ENCODE peak calls at places on chromosomes 6 and 20, in ten cellular contexts. One of them, this sample, is unnamed.

GRCh38 chr6:155154158-155154830 is 109.5 kb upstream of the CLDN20 start:
- DNase-seq in naive thymus-derived CD4-positive, alpha-beta T cell: no peak
- DNase-seq in natural killer cell treated with Interleukin-12 subunit alpha and Interleukin-12 subunit beta and Interleukin-15 and Interleukin-18, amount 100 ng/mL, for 72 hours: peak
- DNase-seq in CD4-positive, CD25-positive, alpha-beta regulatory T cell: peak
- DNase-seq in NCI-H510A treated with DMSO at 0.1 percent for 48 hours: peak
- DNase-seq in cardiac fibroblast: peak
- DNase-seq in GM13977: no peak
- DNase-seq in lung microvascular endothelial cell: peak
- DNase-seq in AG08395: peak
- DNase-seq in activated T-cell treated with anti-CD3 and anti-CD28 coated beads, Interleukin-2, amount 50 U/mL, for 48 hours: peak
- DNase-seq in this sample: no peak

GRCh38 chr20:42985628-42986027 is 204.1 kb downstream of the PTPRT start:
- DNase-seq in naive thymus-derived CD4-positive, alpha-beta T cell: no peak
- DNase-seq in natural killer cell treated with Interleukin-12 subunit alpha and Interleukin-12 subunit beta and Interleukin-15 and Interleukin-18, amount 100 ng/mL, for 72 hours: no peak
- DNase-seq in CD4-positive, CD25-positive, alpha-beta regulatory T cell: no peak
- DNase-seq in NCI-H510A treated with DMSO at 0.1 percent for 48 hours: no peak
- DNase-seq in cardiac fibroblast: no peak
- DNase-seq in GM13977: no peak
- DNase-seq in lung microvascular endothelial cell: no peak
- DNase-seq in AG08395: no peak
- DNase-seq in activated T-cell treated with anti-CD3 and anti-CD28 coated beads, Interleukin-2, amount 50 U/mL, for 48 hours: no peak
- DNase-seq in this sample: no peak

GRCh38 chr6:7134999-7135735 is 27.4 kb downstream of the RREB1 start:
- DNase-seq in naive thymus-derived CD4-positive, alpha-beta T cell: no peak
- DNase-seq in natural killer cell treated with Interleukin-12 subunit alpha and Interleukin-12 subunit beta and Interleukin-15 and Interleukin-18, amount 100 ng/mL, for 72 hours: no peak
- DNase-seq in CD4-positive, CD25-positive, alpha-beta regulatory T cell: no peak
- DNase-seq in NCI-H510A treated with DMSO at 0.1 percent for 48 hours: no peak
- DNase-seq in cardiac fibroblast: no peak
- DNase-seq in GM13977: no peak
- DNase-seq in lung microvascular endothelial cell: no peak
- DNase-seq in AG08395: no peak
- DNase-seq in activated T-cell treated with anti-CD3 and anti-CD28 coated beads, Interleukin-2, amount 50 U/mL, for 48 hours: no peak
- DNase-seq in this sample: no peak

GRCh38 chr20:815914-816606 is 17.5 kb upstream of the FAM110A start:
- DNase-seq in naive thymus-derived CD4-positive, alpha-beta T cell: peak
- DNase-seq in natural killer cell treated with Interleukin-12 subunit alpha and Interleukin-12 subunit beta and Interleukin-15 and Interleukin-18, amount 100 ng/mL, for 72 hours: peak
- DNase-seq in CD4-positive, CD25-positive, alpha-beta regulatory T cell: peak
- DNase-seq in NCI-H510A treated with DMSO at 0.1 percent for 48 hours: peak
- DNase-seq in cardiac fibroblast: peak
- DNase-seq in GM13977: peak
- DNase-seq in lung microvascular endothelial cell: peak
- DNase-seq in AG08395: peak
- DNase-seq in activated T-cell treated with anti-CD3 and anti-CD28 coated beads, Interleukin-2, amount 50 U/mL, for 48 hours: peak
- DNase-seq in this sample: no peak

GRCh38 chr20:20078041-20078440 is 25.7 kb downstream of the CFAP61 start:
- DNase-seq in naive thymus-derived CD4-positive, alpha-beta T cell: no peak
- DNase-seq in natural killer cell treated with Interleukin-12 subunit alpha and Interleukin-12 subunit beta and Interleukin-15 and Interleukin-18, amount 100 ng/mL, for 72 hours: no peak
- DNase-seq in CD4-positive, CD25-positive, alpha-beta regulatory T cell: no peak
- DNase-seq in NCI-H510A treated with DMSO at 0.1 percent for 48 hours: peak
- DNase-seq in cardiac fibroblast: no peak
- DNase-seq in GM13977: no peak
- DNase-seq in lung microvascular endothelial cell: no peak
- DNase-seq in AG08395: no peak
- DNase-seq in activated T-cell treated with anti-CD3 and anti-CD28 coated beads, Interleukin-2, amount 50 U/mL, for 48 hours: no peak
- DNase-seq in this sample: no peak

GRCh38 chr6:95099410-95099809 is 477.9 kb upstream of the MANEA start:
- DNase-seq in naive thymus-derived CD4-positive, alpha-beta T cell: no peak
- DNase-seq in natural killer cell treated with Interleukin-12 subunit alpha and Interleukin-12 subunit beta and Interleukin-15 and Interleukin-18, amount 100 ng/mL, for 72 hours: no peak
- DNase-seq in CD4-positive, CD25-positive, alpha-beta regulatory T cell: no peak
- DNase-seq in NCI-H510A treated with DMSO at 0.1 percent for 48 hours: no peak
- DNase-seq in cardiac fibroblast: no peak
- DNase-seq in GM13977: no peak
- DNase-seq in lung microvascular endothelial cell: no peak
- DNase-seq in AG08395: no peak
- DNase-seq in activated T-cell treated with anti-CD3 and anti-CD28 coated beads, Interleukin-2, amount 50 U/mL, for 48 hours: no peak
- DNase-seq in this sample: no peak

GRCh38 chr6:42176981-42177380 is 3.8 kb downstream of the GUCA1A start:
- DNase-seq in naive thymus-derived CD4-positive, alpha-beta T cell: no peak
- DNase-seq in natural killer cell treated with Interleukin-12 subunit alpha and Interleukin-12 subunit beta and Interleukin-15 and Interleukin-18, amount 100 ng/mL, for 72 hours: no peak
- DNase-seq in CD4-positive, CD25-positive, alpha-beta regulatory T cell: no peak
- DNase-seq in NCI-H510A treated with DMSO at 0.1 percent for 48 hours: no peak
- DNase-seq in cardiac fibroblast: no peak
- DNase-seq in GM13977: no peak
- DNase-seq in lung microvascular endothelial cell: no peak
- DNase-seq in AG08395: no peak
- DNase-seq in activated T-cell treated with anti-CD3 and anti-CD28 coated beads, Interleukin-2, amount 50 U/mL, for 48 hours: no peak
- DNase-seq in this sample: no peak

GRCh38 chr6:130405549-130405948 is 39.7 kb downstream of the TMEM200A start:
- DNase-seq in naive thymus-derived CD4-positive, alpha-beta T cell: no peak
- DNase-seq in natural killer cell treated with Interleukin-12 subunit alpha and Interleukin-12 subunit beta and Interleukin-15 and Interleukin-18, amount 100 ng/mL, for 72 hours: no peak
- DNase-seq in CD4-positive, CD25-positive, alpha-beta regulatory T cell: no peak
- DNase-seq in NCI-H510A treated with DMSO at 0.1 percent for 48 hours: no peak
- DNase-seq in cardiac fibroblast: no peak
- DNase-seq in GM13977: no peak
- DNase-seq in lung microvascular endothelial cell: no peak
- DNase-seq in AG08395: no peak
- DNase-seq in activated T-cell treated with anti-CD3 and anti-CD28 coated beads, Interleukin-2, amount 50 U/mL, for 48 hours: no peak
- DNase-seq in this sample: no peak

GRCh38 chr6:91744576-91744975 is 1157.7 kb upstream of the MAP3K7 start:
- DNase-seq in naive thymus-derived CD4-positive, alpha-beta T cell: no peak
- DNase-seq in natural killer cell treated with Interleukin-12 subunit alpha and Interleukin-12 subunit beta and Interleukin-15 and Interleukin-18, amount 100 ng/mL, for 72 hours: no peak
- DNase-seq in CD4-positive, CD25-positive, alpha-beta regulatory T cell: no peak
- DNase-seq in NCI-H510A treated with DMSO at 0.1 percent for 48 hours: no peak
- DNase-seq in cardiac fibroblast: no peak
- DNase-seq in GM13977: no peak
- DNase-seq in lung microvascular endothelial cell: no peak
- DNase-seq in AG08395: no peak
- DNase-seq in activated T-cell treated with anti-CD3 and anti-CD28 coated beads, Interleukin-2, amount 50 U/mL, for 48 hours: no peak
- DNase-seq in this sample: no peak

GRCh38 chr20:18267815-18268214 is 20.5 kb upstream of the ZNF133 start:
- DNase-seq in naive thymus-derived CD4-positive, alpha-beta T cell: no peak
- DNase-seq in natural killer cell treated with Interleukin-12 subunit alpha and Interleukin-12 subunit beta and Interleukin-15 and Interleukin-18, amount 100 ng/mL, for 72 hours: no peak
- DNase-seq in CD4-positive, CD25-positive, alpha-beta regulatory T cell: no peak
- DNase-seq in NCI-H510A treated with DMSO at 0.1 percent for 48 hours: no peak
- DNase-seq in cardiac fibroblast: no peak
- DNase-seq in GM13977: no peak
- DNase-seq in lung microvascular endothelial cell: no peak
- DNase-seq in AG08395: no peak
- DNase-seq in activated T-cell treated with anti-CD3 and anti-CD28 coated beads, Interleukin-2, amount 50 U/mL, for 48 hours: no peak
- DNase-seq in this sample: no peak

GRCh38 chr6:114000066-114000465 is 29.1 kb upstream of the HDAC2 start:
- DNase-seq in naive thymus-derived CD4-positive, alpha-beta T cell: no peak
- DNase-seq in natural killer cell treated with Interleukin-12 subunit alpha and Interleukin-12 subunit beta and Interleukin-15 and Interleukin-18, amount 100 ng/mL, for 72 hours: no peak
- DNase-seq in CD4-positive, CD25-positive, alpha-beta regulatory T cell: no peak
- DNase-seq in NCI-H510A treated with DMSO at 0.1 percent for 48 hours: no peak
- DNase-seq in cardiac fibroblast: peak
- DNase-seq in GM13977: no peak
- DNase-seq in lung microvascular endothelial cell: no peak
- DNase-seq in AG08395: peak
- DNase-seq in activated T-cell treated with anti-CD3 and anti-CD28 coated beads, Interleukin-2, amount 50 U/mL, for 48 hours: no peak
- DNase-seq in this sample: no peak

GRCh38 chr6:37137881-37138568 is 31.9 kb upstream of the PIM1 start:
- DNase-seq in naive thymus-derived CD4-positive, alpha-beta T cell: no peak
- DNase-seq in natural killer cell treated with Interleukin-12 subunit alpha and Interleukin-12 subunit beta and Interleukin-15 and Interleukin-18, amount 100 ng/mL, for 72 hours: no peak
- DNase-seq in CD4-positive, CD25-positive, alpha-beta regulatory T cell: no peak
- DNase-seq in NCI-H510A treated with DMSO at 0.1 percent for 48 hours: no peak
- DNase-seq in cardiac fibroblast: peak
- DNase-seq in GM13977: no peak
- DNase-seq in lung microvascular endothelial cell: no peak
- DNase-seq in AG08395: no peak
- DNase-seq in activated T-cell treated with anti-CD3 and anti-CD28 coated beads, Interleukin-2, amount 50 U/mL, for 48 hours: no peak
- DNase-seq in this sample: no peak

GRCh38 chr6:39995633-39996032 is 61.4 kb upstream of the MOCS1 start:
- DNase-seq in naive thymus-derived CD4-positive, alpha-beta T cell: no peak
- DNase-seq in natural killer cell treated with Interleukin-12 subunit alpha and Interleukin-12 subunit beta and Interleukin-15 and Interleukin-18, amount 100 ng/mL, for 72 hours: no peak
- DNase-seq in CD4-positive, CD25-positive, alpha-beta regulatory T cell: no peak
- DNase-seq in NCI-H510A treated with DMSO at 0.1 percent for 48 hours: no peak
- DNase-seq in cardiac fibroblast: no peak
- DNase-seq in GM13977: no peak
- DNase-seq in lung microvascular endothelial cell: no peak
- DNase-seq in AG08395: no peak
- DNase-seq in activated T-cell treated with anti-CD3 and anti-CD28 coated beads, Interleukin-2, amount 50 U/mL, for 48 hours: no peak
- DNase-seq in this sample: no peak

GRCh38 chr6:105459049-105459448 is 56.2 kb upstream of the PREP start:
- DNase-seq in naive thymus-derived CD4-positive, alpha-beta T cell: no peak
- DNase-seq in natural killer cell treated with Interleukin-12 subunit alpha and Interleukin-12 subunit beta and Interleukin-15 and Interleukin-18, amount 100 ng/mL, for 72 hours: no peak
- DNase-seq in CD4-positive, CD25-positive, alpha-beta regulatory T cell: peak
- DNase-seq in NCI-H510A treated with DMSO at 0.1 percent for 48 hours: no peak
- DNase-seq in cardiac fibroblast: peak
- DNase-seq in GM13977: peak
- DNase-seq in lung microvascular endothelial cell: peak
- DNase-seq in AG08395: no peak
- DNase-seq in activated T-cell treated with anti-CD3 and anti-CD28 coated beads, Interleukin-2, amount 50 U/mL, for 48 hours: peak
- DNase-seq in this sample: no peak

GRCh38 chr6:132530293-132530974 is 7.6 kb upstream of the TAAR9 start:
- DNase-seq in naive thymus-derived CD4-positive, alpha-beta T cell: peak
- DNase-seq in natural killer cell treated with Interleukin-12 subunit alpha and Interleukin-12 subunit beta and Interleukin-15 and Interleukin-18, amount 100 ng/mL, for 72 hours: peak
- DNase-seq in CD4-positive, CD25-positive, alpha-beta regulatory T cell: peak
- DNase-seq in NCI-H510A treated with DMSO at 0.1 percent for 48 hours: peak
- DNase-seq in cardiac fibroblast: peak
- DNase-seq in GM13977: peak
- DNase-seq in lung microvascular endothelial cell: peak
- DNase-seq in AG08395: peak
- DNase-seq in activated T-cell treated with anti-CD3 and anti-CD28 coated beads, Interleukin-2, amount 50 U/mL, for 48 hours: peak
- DNase-seq in this sample: no peak

GRCh38 chr20:25361287-25361683 is 29.4 kb downstream of the ABHD12 start:
- DNase-seq in naive thymus-derived CD4-positive, alpha-beta T cell: no peak
- DNase-seq in natural killer cell treated with Interleukin-12 subunit alpha and Interleukin-12 subunit beta and Interleukin-15 and Interleukin-18, amount 100 ng/mL, for 72 hours: no peak
- DNase-seq in CD4-positive, CD25-positive, alpha-beta regulatory T cell: no peak
- DNase-seq in NCI-H510A treated with DMSO at 0.1 percent for 48 hours: no peak
- DNase-seq in cardiac fibroblast: peak
- DNase-seq in GM13977: no peak
- DNase-seq in lung microvascular endothelial cell: no peak
- DNase-seq in AG08395: no peak
- DNase-seq in activated T-cell treated with anti-CD3 and anti-CD28 coated beads, Interleukin-2, amount 50 U/mL, for 48 hours: no peak
- DNase-seq in this sample: no peak